ENCODE peak calls at places on chromosomes 6 and 20, in ten cellular contexts. J is AG09319; P is H7; B is left lung; D is aorta; F is stimulated activated effector memory CD8-positive, alpha-beta T cell treated with anti-CD3 and anti-CD28 coated beads, Interleukin-12 subunit alpha, Interleukin-12 subunit beta, amount 100 ng/mL, for 72 hours; G is AG04450; O is cardiac fibroblast; H is mesendoderm; L is A172. A is an unnamed sample.

GRCh38 chr6:78700997-78701396 is 166.4 kb upstream of the IRAK1BP1 start:
- DNase-seq in J (no peak), P (no peak), B (no peak), D (no peak), F (no peak), G (no peak), O (no peak), H (no peak), L (no peak), A (no peak)

GRCh38 chr6:9361749-9362148 is 926.4 kb upstream of the SLC35B3 start:
- DNase-seq in J (no peak), P (no peak), B (no peak), D (no peak), F (no peak), G (no peak), O (no peak), H (no peak), L (no peak), A (no peak)

GRCh38 chr6:153044295-153044694 is 41.8 kb upstream of the MTRF1L start:
- DNase-seq in J (no peak), P (no peak), B (no peak), D (no peak), F (no peak), G (no peak), O (peak), H (no peak), L (no peak), A (no peak)

GRCh38 chr6:71238351-71238750 is 50.3 kb upstream of the OGFRL1 start:
- DNase-seq in J (no peak), P (no peak), B (no peak), D (no peak), F (no peak), G (peak), O (peak), H (no peak), L (peak), A (no peak)

GRCh38 chr20:24784607-24785006 is 164.5 kb upstream of the CST7 start:
- DNase-seq in J (no peak), P (no peak), B (no peak), D (no peak), F (no peak), G (no peak), O (no peak), H (no peak), L (no peak), A (no peak)

GRCh38 chr6:326896-327537 is 34.7 kb downstream of the DUSP22 start:
- DNase-seq in J (no peak), P (no peak), B (no peak), D (no peak), F (no peak), G (no peak), O (no peak), H (no peak), L (no peak), A (no peak)

GRCh38 chr6:43335469-43335868 is 26.8 kb upstream of the CRIP3 start:
- DNase-seq in J (no peak), P (no peak), B (no peak), D (no peak), F (no peak), G (no peak), O (no peak), H (no peak), L (no peak), A (no peak)

GRCh38 chr6:95083506-95083905 is 493.8 kb upstream of the MANEA start:
- DNase-seq in J (no peak), P (no peak), B (no peak), D (peak), F (no peak), G (no peak), O (no peak), H (no peak), L (no peak), A (no peak)

A was measured in effector CD4-positive, alpha-beta T cell.